ENCODE peak calls at places on chromosomes 16 and 17, in eight cellular contexts. Y, E, Z, C, K, D, W and U are unnamed samples.

GRCh38 chr17:9907131-9907530 is 2.1 kb upstream of the RCVRN start:
- DNase-seq in W (no peak), C (no peak), Y (no peak), D (no peak), K (no peak), Z (no peak), E (no peak), U (no peak)

GRCh38 chr17:75191584-75191983 is 8.8 kb upstream of the SUMO2 start:
- DNase-seq in K (no peak), Y (no peak), C (no peak), E (peak), D (no peak), W (no peak), Z (no peak), U (no peak)

GRCh38 chr16:55703003-55704001 is 47.5 kb downstream of the SLC6A2 start:
- DNase-seq in D (no peak), K (no peak), Z (peak), Y (peak), W (peak), C (no peak), E (peak), U (no peak)

GRCh38 chr17:1972429-1973160 is 52.5 kb downstream of the RTN4RL1 start:
- DNase-seq in C (peak), Z (no peak), K (no peak), Y (no peak), W (no peak), E (no peak), D (peak), U (no peak)

GRCh38 chr16:46830417-46830901 is 521 bp downstream of the C16orf87 start:
- DNase-seq in W (no peak), Y (no peak), K (peak), E (peak), C (peak), D (peak), Z (peak), U (no peak)

GRCh38 chr17:6402258-6402657 is 32.7 kb downstream of the AIPL1 start:
- DNase-seq in K (no peak), Z (no peak), Y (no peak), W (no peak), C (no peak), E (no peak), D (no peak), U (no peak)

GRCh38 chr16:75593825-75594820 is 27.9 kb downstream of the GABARAPL2 start:
- DNase-seq in W (peak), C (no peak), K (no peak), D (no peak), Y (no peak), Z (peak), E (peak), U (no peak)

GRCh38 chr17:9183297-9183696 is 162.0 kb downstream of the NTN1 start:
- DNase-seq in W (no peak), C (no peak), Z (no peak), Y (no peak), K (no peak), E (no peak), D (no peak), U (no peak)

GRCh38 chr16:58011652-58012051 is 10.4 kb downstream of the USB1 start:
- DNase-seq in Z (no peak), K (no peak), Y (no peak), W (no peak), E (peak), D (no peak), C (no peak), U (no peak)

GRCh38 chr16:56348168-56349085 is 76.9 kb downstream of the AMFR start:
- DNase-seq in E (no peak), Y (no peak), K (no peak), W (no peak), Z (no peak), D (no peak), C (no peak), U (no peak)

GRCh38 chr17:9360610-9361571 is 214.7 kb downstream of the STX8 start:
- DNase-seq in Z (peak), Y (peak), K (no peak), D (no peak), E (peak), W (peak), C (no peak), U (no peak)

GRCh38 chr17:14091367-14091766 is 22.1 kb downstream of the COX10 start:
- DNase-seq in W (no peak), K (no peak), Y (no peak), D (no peak), C (no peak), Z (no peak), E (peak), U (no peak)

GRCh38 chr16:57446530-57447141 is 549 bp downstream of the CIAPIN1 start:
- DNase-seq in E (peak), D (peak), Y (no peak), C (peak), K (peak), Z (peak), W (no peak), U (no peak)

GRCh38 chr17:82064433-82065192 is 991 bp downstream of the DUS1L start:
- DNase-seq in C (no peak), E (no peak), W (no peak), K (no peak), Y (no peak), Z (peak), D (no peak), U (no peak)

GRCh38 chr17:35212668-35213067 is 18.5 kb upstream of the SLC35G3 start:
- DNase-seq in K (no peak), E (no peak), D (no peak), C (no peak), W (no peak), Y (no peak), Z (peak), U (no peak)

GRCh38 chr17:32916134-32916533 is 11.8 kb upstream of the TMEM98 start:
- DNase-seq in E (no peak), D (no peak), Z (no peak), W (no peak), K (no peak), C (no peak), Y (no peak), U (no peak)

GRCh38 chr16:11107781-11108465 is 148.1 kb downstream of the SOCS1 start:
- DNase-seq in C (no peak), D (no peak), K (no peak), Y (no peak), E (peak), Z (no peak), W (no peak), U (no peak)

GRCh38 chr16:66580605-66581209 is 1.4 kb downstream of the CMTM2 start:
- DNase-seq in K (no peak), W (peak), Y (no peak), E (peak), Z (peak), D (no peak), C (no peak), U (no peak)

GRCh38 chr17:1491406-1492248 is 859 bp downstream of the MYO1C start:
- DNase-seq in D (peak), W (no peak), C (peak), Z (peak), K (peak), Y (peak), E (peak), U (peak)

GRCh38 chr16:72609933-72610332 is 438.0 kb upstream of the PMFBP1 start:
- DNase-seq in D (no peak), K (no peak), W (no peak), E (no peak), Z (no peak), C (no peak), Y (no peak), U (no peak)

GRCh38 chr17:81527591-81528383 is at the start of gene FSCN2:
- DNase-seq in D (no peak), K (no peak), E (no peak), W (no peak), Z (no peak), C (no peak), Y (peak), U (no peak)

GRCh38 chr17:1762906-1763829 is 1.3 kb downstream of the SERPINF1 start:
- DNase-seq in C (no peak), K (no peak), Z (no peak), E (peak), Y (no peak), D (peak), W (no peak), U (no peak)

GRCh38 chr17:9402590-9403199 is 172.9 kb downstream of the STX8 start:
- DNase-seq in E (no peak), Z (no peak), W (no peak), K (no peak), Y (peak), C (no peak), D (no peak), U (no peak)

GRCh38 chr16:47904691-47905090 is 251.1 kb downstream of the ABCC12 start:
- DNase-seq in Y (no peak), D (no peak), E (no peak), K (no peak), Z (no peak), W (no peak), C (no peak), U (no peak)

GRCh38 chr16:64969221-64969620 is 152.6 kb downstream of the CDH11 start:
- DNase-seq in E (peak), C (no peak), K (no peak), Y (no peak), Z (no peak), D (no peak), W (no peak), U (no peak)
- TF ChIP-seq CTCF in E (no peak), C (no peak), K (no peak), Y (no peak), Z (no peak), D (no peak), W (no peak), U (no peak)

GRCh38 chr17:17902357-17902756 is 65.6 kb upstream of the SREBF1 start:
- DNase-seq in Y (no peak), D (no peak), K (no peak), E (no peak), C (no peak), Z (no peak), W (no peak), U (no peak)
- TF ChIP-seq CTCF in Y (no peak), D (no peak), K (no peak), E (no peak), C (no peak), Z (no peak), W (no peak), U (no peak)

DNA sequence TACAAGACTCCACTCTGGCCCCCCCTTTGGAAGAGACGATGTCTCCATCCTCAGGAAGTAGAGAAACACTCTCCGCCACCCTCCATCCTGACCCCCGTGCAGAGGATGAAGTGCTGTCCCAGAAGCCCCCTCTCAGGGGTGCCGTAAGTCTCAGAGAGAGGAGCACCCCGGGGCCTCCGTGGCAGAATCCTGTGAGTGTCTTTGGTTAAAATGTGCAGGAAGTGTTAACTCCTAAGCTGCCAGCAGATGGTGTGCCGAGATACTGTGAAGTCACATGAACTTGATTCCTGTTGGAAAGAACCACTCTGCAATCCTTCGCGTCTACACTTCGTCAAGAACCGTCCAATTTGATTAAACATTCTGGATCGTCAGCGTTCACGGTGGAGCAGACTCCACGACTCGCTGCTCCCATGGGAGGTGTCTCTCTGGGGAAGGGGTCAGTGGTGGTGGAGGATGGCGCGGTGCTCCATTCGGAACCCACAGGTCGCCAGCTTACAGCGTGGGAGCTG is 5.6 kb downstream of the BANP start:
- DNase-seq in E (peak), W (no peak), C (no peak), D (no peak), Y (no peak), Z (no peak), K (no peak), U (no peak)
- TF ChIP-seq CTCF in E (peak), W (no peak), C (no peak), D (no peak), Y (peak), Z (no peak), K (no peak), U (no peak)

GRCh38 chr17:46976626-46977270 is 2.3 kb downstream of the RPRML start:
- DNase-seq in K (no peak), E (no peak), C (no peak), D (no peak), Z (no peak), W (no peak), Y (no peak), U (no peak)
- TF ChIP-seq CTCF in K (no peak), E (no peak), C (no peak), D (no peak), Z (no peak), W (no peak), Y (no peak), U (no peak)

GRCh38 chr17:18004901-18005305 is 32.2 kb downstream of the DRC3 start:
- DNase-seq in W (no peak), Y (peak), D (no peak), C (no peak), K (no peak), Z (no peak), E (no peak), U (no peak)
- TF ChIP-seq CTCF in W (peak), Y (no peak), D (peak), C (peak), K (no peak), Z (no peak), E (no peak), U (no peak)

GRCh38 chr17:77959926-77960521 is 1.5 kb downstream of the TNRC6C start:
- DNase-seq in E (peak), Z (peak), W (no peak), Y (no peak), K (no peak), C (no peak), D (no peak), U (no peak)

GRCh38 chr17:77958716-77959215 is 263 bp downstream of the TNRC6C start:
- DNase-seq in K (no peak), Y (no peak), Z (peak), E (no peak), C (no peak), W (no peak), D (no peak), U (no peak)

GRCh38 chr17:77959216-77959925 is 868 bp downstream of the TNRC6C start:
- DNase-seq in E (peak), K (no peak), D (peak), Y (peak), Z (peak), C (no peak), W (no peak), U (no peak)

GRCh38 chr17:77957215-77957868 is 1.2 kb upstream of the TNRC6C start:
- DNase-seq in W (no peak), C (no peak), D (no peak), Z (no peak), K (no peak), E (peak), Y (no peak), U (no peak)

DNA sequence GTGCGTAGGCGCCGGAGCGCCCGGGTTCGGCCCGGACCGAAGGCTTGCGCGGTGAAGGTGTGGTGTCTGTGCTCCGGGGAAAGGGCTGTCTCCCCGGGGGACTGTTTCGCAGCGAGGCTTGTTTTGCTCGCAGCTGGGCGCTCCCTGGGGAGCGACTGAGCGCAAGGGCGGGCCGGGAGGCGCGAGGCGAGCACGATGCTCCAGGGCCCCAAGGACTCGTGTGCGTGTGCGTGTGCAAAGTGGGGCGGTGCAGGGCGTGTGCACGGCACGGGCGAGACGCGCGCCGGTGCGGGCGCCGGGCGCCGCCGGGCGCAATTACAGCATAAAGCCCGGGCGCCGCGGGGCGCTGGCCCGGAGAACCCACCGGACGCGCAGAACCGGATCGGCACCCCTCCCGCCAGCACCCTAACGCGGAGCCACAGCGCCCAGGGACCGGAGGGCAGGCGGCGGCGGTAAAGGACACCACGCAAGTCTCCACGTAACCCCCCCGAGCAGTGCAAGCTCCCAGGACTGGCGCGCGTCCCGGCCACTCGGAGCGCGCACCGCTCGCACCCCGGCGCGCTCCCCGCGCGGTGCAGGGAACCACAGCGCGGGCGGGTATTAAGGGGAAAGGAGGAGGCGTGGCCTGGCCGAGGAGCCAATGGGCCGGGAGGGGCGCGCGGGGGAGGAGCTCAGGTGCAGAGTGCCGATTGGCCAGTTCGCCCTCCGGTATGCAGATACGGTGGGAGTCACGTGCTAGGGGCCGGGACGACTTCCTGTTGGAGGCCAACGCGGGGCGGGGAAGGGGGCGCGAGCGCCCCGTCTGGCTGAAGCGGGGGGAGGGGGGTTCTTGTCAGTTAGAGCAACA is at the start of gene TNRC6C:
- DNase-seq in D (peak), E (peak), Y (peak), W (peak), C (peak), Z (peak), K (peak), U (peak)
- TF ChIP-seq CTCF in D (no peak), E (no peak), Y (no peak), W (no peak), C (no peak), Z (peak), K (no peak), U (peak)

GRCh38 chr16:2016407-2016922 is 3.1 kb upstream of the NPW start:
- DNase-seq in W (no peak), K (no peak), C (no peak), Z (no peak), D (no peak), Y (peak), E (no peak), U (no peak)
- TF ChIP-seq CTCF in W (peak), K (no peak), C (peak), Z (no peak), D (peak), Y (peak), E (peak), U (no peak)

GRCh38 chr17:38609280-38610031 is 3.7 kb upstream of the SRCIN1 start:
- DNase-seq in D (no peak), Y (no peak), Z (no peak), K (no peak), W (no peak), C (no peak), E (no peak), U (no peak)
- TF ChIP-seq CTCF in D (no peak), Y (no peak), Z (no peak), K (no peak), W (no peak), C (no peak), E (no peak), U (no peak)